ENCODE peak calls at places on chromosomes 4 and X, in five cellular contexts. K, T, I, G and B are unnamed samples.

GRCh38 chr4:127229866-127230608 is 402.7 kb upstream of the INTU start:
- DNase-seq in K (no peak), G (no peak), T (no peak), I (no peak), B (no peak)

GRCh38 chr4:16764622-16765021 is 133.8 kb downstream of the LDB2 start:
- DNase-seq in G (no peak), K (no peak), T (peak), I (no peak), B (no peak)

GRCh38 chr4:7828011-7828720 is 111.5 kb downstream of the AFAP1 start:
- DNase-seq in K (no peak), G (peak), T (peak), I (peak), B (no peak)

GRCh38 chrX:43718956-43719355 is 62.9 kb downstream of the MAOA start:
- DNase-seq in K (no peak), T (no peak), G (no peak), I (no peak), B (no peak)

GRCh38 chr4:10063544-10064300 is 42.4 kb upstream of the SLC2A9 start:
- DNase-seq in T (peak), I (peak), G (peak), K (no peak), B (peak)

GRCh38 chr4:10808591-10808990 is 124.0 kb upstream of the CLNK start:
- DNase-seq in I (peak), G (peak), T (peak), K (no peak), B (peak)

GRCh38 chr4:75434105-75434504 is 80.1 kb downstream of the RCHY1 start:
- DNase-seq in G (no peak), T (no peak), K (no peak), I (no peak), B (no peak)

GRCh38 chrX:138709886-138710285 is 1.6 kb downstream of the FGF13 start:
- DNase-seq in T (no peak), K (no peak), I (no peak), G (no peak), B (no peak)

GRCh38 chrX:41334866-41335589 is 1.1 kb downstream of the DDX3X start:
- DNase-seq in I (peak), T (peak), K (peak), G (peak), B (peak)

GRCh38 chrX:43878902-43879526 is 3.2 kb downstream of the MAOB start:
- DNase-seq in T (no peak), K (no peak), I (no peak), G (no peak), B (no peak)

GRCh38 chr4:142354041-142354440 is 492.1 kb downstream of the INPP4B start:
- DNase-seq in K (no peak), I (no peak), G (no peak), T (peak), B (no peak)

GRCh38 chr4:59994118-59994517 is 1206.0 kb upstream of the ADGRL3 start:
- DNase-seq in T (no peak), I (no peak), K (no peak), G (no peak), B (no peak)

GRCh38 chr4:25973346-25973745 is 59.3 kb downstream of the SMIM20 start:
- DNase-seq in K (no peak), I (no peak), T (no peak), G (no peak), B (no peak)

GRCh38 chr4:86451560-86452322 is 91.9 kb upstream of the MAPK10 start:
- DNase-seq in K (no peak), T (peak), G (no peak), I (no peak), B (no peak)

GRCh38 chr4:24750106-24750505 is 45.3 kb upstream of the SOD3 start:
- DNase-seq in K (no peak), G (no peak), I (no peak), T (no peak), B (no peak)

GRCh38 chrX:117743469-117744251 is 372.9 kb downstream of the KLHL13 start:
- DNase-seq in G (peak), I (no peak), K (no peak), T (peak), B (no peak)

GRCh38 chrX:152632445-152633097 is 5.1 kb upstream of the GABRQ start:
- DNase-seq in I (no peak), K (peak), G (no peak), T (peak), B (peak)

GRCh38 chr4:77922158-77923094 is 59.8 kb downstream of the MRPL1 start:
- DNase-seq in I (no peak), G (no peak), T (peak), K (no peak), B (no peak)

GRCh38 chrX:4570141-4570540 is 856.7 kb upstream of the PRKX start:
- DNase-seq in G (no peak), T (no peak), I (no peak), K (no peak), B (no peak)

GRCh38 chr4:67604029-67604381 is 45.5 kb downstream of the STAP1 start:
- DNase-seq in G (no peak), T (no peak), K (no peak), I (no peak), B (no peak)

GRCh38 chrX:37662181-37662580 is 23.4 kb upstream of the XK start:
- DNase-seq in G (no peak), K (no peak), I (no peak), T (no peak), B (no peak)

GRCh38 chr4:35710343-35710742 is 534.0 kb downstream of the ARAP2 start:
- DNase-seq in G (no peak), K (no peak), I (no peak), T (no peak), B (no peak)

GRCh38 chr4:132063829-132064228 is 1085.3 kb upstream of the PCDH10 start:
- DNase-seq in K (no peak), I (no peak), T (peak), G (no peak), B (no peak)

GRCh38 chr4:91302120-91302519 is 1001.6 kb upstream of the GRID2 start:
- DNase-seq in T (no peak), K (no peak), G (no peak), I (no peak), B (no peak)

GRCh38 chr4:90246841-90247240 is 119.6 kb downstream of the CCSER1 start:
- DNase-seq in T (no peak), K (no peak), G (no peak), I (no peak), B (no peak)

GRCh38 chr4:101049549-101050001 is 297.8 kb downstream of the PPP3CA start:
- DNase-seq in T (no peak), I (no peak), K (no peak), G (no peak), B (no peak)

GRCh38 chr4:126265880-126266279 is 951.1 kb downstream of the FAT4 start:
- DNase-seq in I (no peak), G (no peak), T (peak), K (no peak), B (no peak)

GRCh38 chr4:150305995-150306394 is 227.8 kb downstream of the DCLK2 start:
- DNase-seq in I (no peak), G (no peak), K (no peak), T (peak), B (no peak)

GRCh38 chr4:38322709-38323108 is 341.3 kb upstream of the KLF3 start:
- DNase-seq in K (no peak), I (peak), G (no peak), T (peak), B (no peak)

GRCh38 chr4:3231431-3231980 is 17.5 kb upstream of the MSANTD1 start:
- DNase-seq in I (no peak), G (no peak), T (no peak), K (no peak), B (no peak)

GRCh38 chr4:174435981-174436776 is 86.1 kb downstream of the HPGD start:
- DNase-seq in I (no peak), G (no peak), T (no peak), K (no peak), B (no peak)

GRCh38 chr4:39970559-39971270 is 7.0 kb downstream of the PDS5A start:
- DNase-seq in G (no peak), T (no peak), K (no peak), I (no peak), B (no peak)

GRCh38 chrX:78514852-78515251 is 144.3 kb downstream of the RTL3 start:
- DNase-seq in G (no peak), K (no peak), I (no peak), T (no peak), B (no peak)

GRCh38 chr4:170657761-170658160 is 568.0 kb upstream of the AADAT start:
- DNase-seq in G (no peak), I (no peak), K (no peak), T (no peak), B (no peak)